ENCODE peak calls at places on chromosomes 6 and 20, in seven cellular contexts. Q is HepG2, Z is SK-N-SH, S is GM12878, V is HCT116, T is K562, O is H1. F is an unnamed sample.

GRCh38 chr20:39661833-39662232 is 699.7 kb downstream of the DHX35 start:
- DNase-seq in Q (no peak), Z (no peak), S (no peak), V (no peak), T (no peak), O (no peak), F (no peak)

GRCh38 chr6:85169189-85169588 is 280.7 kb upstream of the NT5E start:
- DNase-seq in Q (no peak), Z (no peak), S (no peak), V (no peak), T (no peak), O (no peak), F (no peak)

GRCh38 chr20:42483694-42484303 is 705.9 kb downstream of the PTPRT start:
- DNase-seq in Q (peak; percentile 32), Z (peak; percentile 20), S (no peak), V (no peak), T (peak; percentile 77), O (peak; percentile 87), F (peak; percentile 71)

GRCh38 chr6:158593670-158594069 is 33.8 kb downstream of the TMEM181 start:
- DNase-seq in Q (no peak), Z (no peak), S (no peak), V (no peak), T (no peak), O (no peak), F (no peak)

GRCh38 chr6:15447546-15448232 is 201.8 kb downstream of the JARID2 start:
- DNase-seq in Q (no peak), Z (no peak), S (no peak), V (no peak), T (no peak), O (no peak), F (no peak)

GRCh38 chr6:75932067-75932466 is 140.4 kb downstream of the IMPG1 start:
- DNase-seq in Q (peak; percentile 49), Z (peak; percentile 35), S (no peak), V (peak; percentile 19), T (peak; percentile 13), O (peak; percentile 77), F (peak; percentile 49)

GRCh38 chr6:147699637-147700036 is 191.1 kb downstream of the SAMD5 start:
- DNase-seq in Q (no peak), Z (no peak), S (no peak), V (peak; percentile 34), T (no peak), O (no peak), F (no peak)

GRCh38 chr6:158353851-158354508 is 41.7 kb downstream of the TULP4 start:
- DNase-seq in Q (no peak), Z (no peak), S (no peak), V (no peak), T (no peak), O (no peak), F (no peak)

GRCh38 chr6:126926926-126927325 is 191.5 kb upstream of the RSPO3 start:
- DNase-seq in Q (no peak), Z (no peak), S (no peak), V (no peak), T (no peak), O (no peak), F (no peak)

GRCh38 chr20:10739134-10739533 is 65.3 kb upstream of the JAG1 start:
- DNase-seq in Q (no peak), Z (no peak), S (no peak), V (no peak), T (no peak), O (no peak), F (no peak)

GRCh38 chr6:9647599-9647998 is 767.3 kb downstream of the TFAP2A start:
- DNase-seq in Q (no peak), Z (no peak), S (no peak), V (no peak), T (no peak), O (no peak), F (no peak)

GRCh38 chr20:53870426-53871199 is 199.8 kb downstream of the BCAS1 start:
- DNase-seq in Q (no peak), Z (no peak), S (no peak), V (no peak), T (no peak), O (no peak), F (no peak)

GRCh38 chr20:58892932-58893224 is 40.4 kb downstream of the GNAS start:
- DNase-seq in Q (no peak), Z (peak; percentile 55), S (no peak), V (no peak), T (no peak), O (no peak), F (no peak)

GRCh38 chr6:9140181-9140580 is 704.8 kb upstream of the SLC35B3 start:
- DNase-seq in Q (no peak), Z (no peak), S (no peak), V (no peak), T (no peak), O (no peak), F (no peak)

GRCh38 chr20:38658879-38659612 is 57.4 kb downstream of the ARHGAP40 start:
- DNase-seq in Q (peak; percentile 60), Z (peak; percentile 45), S (no peak), V (peak; percentile 43), T (peak; percentile 66), O (peak; percentile 78), F (peak; percentile 60)

GRCh38 chr20:50012282-50013263 is 29.8 kb downstream of the SNAI1 start:
- DNase-seq in Q (no peak), Z (peak; percentile 51), S (no peak), V (no peak), T (peak; percentile 88), O (no peak), F (no peak)

GRCh38 chr20:4014031-4014474 is 1.3 kb downstream of the RNF24 start:
- DNase-seq in Q (peak; percentile 87), Z (peak; percentile 61), S (no peak), V (peak; percentile 68), T (peak; percentile 12), O (no peak), F (no peak)

GRCh38 chr6:137673603-137674002 is 179.4 kb upstream of the OLIG3 start:
- DNase-seq in Q (no peak), Z (no peak), S (no peak), V (no peak), T (no peak), O (no peak), F (no peak)

GRCh38 chr20:8464368-8464767 is 332.3 kb downstream of the PLCB1 start:
- DNase-seq in Q (peak; percentile 66), Z (no peak), S (no peak), V (peak; percentile 7), T (no peak), O (no peak), F (no peak)

DNA sequence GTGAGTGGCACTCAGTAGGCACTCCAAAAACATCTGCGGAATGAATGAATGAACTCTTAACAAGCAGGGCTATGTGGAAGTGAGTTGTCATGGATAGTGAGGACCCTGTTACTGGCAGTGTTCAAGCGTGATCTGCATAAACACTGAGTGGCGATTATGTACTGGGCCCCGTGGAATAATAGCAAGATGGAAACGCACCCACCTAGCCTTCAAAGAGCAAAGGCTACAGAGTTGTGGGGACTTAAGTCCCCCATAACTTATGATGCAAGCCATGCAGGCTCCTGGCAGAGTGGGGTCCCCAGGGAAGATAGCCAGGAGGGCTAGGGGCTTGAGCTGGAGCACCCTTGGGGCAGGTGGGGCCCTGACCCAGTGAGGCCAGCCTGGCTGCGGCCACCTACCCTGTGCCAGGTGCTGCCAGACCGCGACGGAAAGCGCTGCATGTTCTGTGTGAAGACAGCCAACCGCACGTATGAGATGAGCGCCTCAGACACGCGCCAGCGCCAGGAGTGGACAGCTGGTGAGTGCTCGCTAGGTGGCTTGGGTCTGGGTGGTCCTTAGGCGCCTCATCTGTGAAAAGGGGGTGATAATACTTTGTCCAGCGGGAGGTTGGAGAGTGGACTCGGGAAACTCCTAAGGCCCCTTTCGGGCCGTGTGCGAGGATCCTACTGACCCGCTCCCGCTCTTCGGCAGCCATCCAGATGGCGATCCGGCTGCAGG is 20.0 kb downstream of the DEF6 start:
- DNase-seq in Q (no peak), Z (no peak), S (no peak), V (no peak), T (no peak), O (no peak), F (no peak)
- TF ChIP-seq YY1 in Q (no peak), Z (no peak), S (no peak), V (no peak), T (no peak), O (no peak), F (no peak)

DNA sequence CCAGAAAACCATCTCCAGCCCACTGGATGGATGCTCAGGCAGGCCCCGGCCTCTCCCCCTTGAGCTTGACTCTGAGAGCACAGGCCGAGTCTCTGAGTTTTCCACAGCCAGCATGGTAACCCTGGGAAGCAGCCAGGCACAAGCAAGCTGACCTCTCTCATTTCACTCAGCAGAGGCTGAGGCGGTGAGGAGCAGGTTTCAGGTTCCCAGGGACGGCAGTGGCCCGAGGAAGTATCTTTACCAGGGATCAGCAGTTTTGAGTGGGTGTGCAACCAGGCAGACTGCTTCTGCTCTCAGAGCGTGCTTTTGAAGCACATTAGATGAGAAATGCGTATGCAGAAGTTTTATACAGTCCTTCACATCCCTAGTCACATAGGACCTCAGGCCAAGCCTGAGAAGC is 12.6 kb downstream of the HCK start:
- DNase-seq in Q (no peak), Z (no peak), S (peak; percentile 74), V (no peak), T (no peak), O (no peak), F (no peak)
- H3K4me1 ChIP-seq in Q (peaks cover 11% of the 10 kb centered on the region), Z (no peaks in the 10 kb centered on the region), S (peaks cover 50% of the 10 kb centered on the region), V (no peaks in the 10 kb centered on the region), T (no peaks in the 10 kb centered on the region), O (no peaks in the 10 kb centered on the region), F (peaks cover 7% of the 10 kb centered on the region)

GRCh38 chr6:79710127-79710526 is 79.0 kb downstream of the SH3BGRL2 start:
- DNase-seq in Q (no peak), Z (no peak), S (no peak), V (no peak), T (no peak), O (no peak), F (no peak)

GRCh38 chr6:79712144-79712543 is 81.0 kb downstream of the SH3BGRL2 start:
- DNase-seq in Q (no peak), Z (no peak), S (no peak), V (no peak), T (no peak), O (no peak), F (no peak)

GRCh38 chr6:79711167-79711566 is 80.0 kb downstream of the SH3BGRL2 start:
- DNase-seq in Q (no peak), Z (no peak), S (no peak), V (no peak), T (no peak), O (no peak), F (no peak)

GRCh38 chr6:79712616-79713015 is 81.5 kb downstream of the SH3BGRL2 start:
- DNase-seq in Q (no peak), Z (no peak), S (no peak), V (no peak), T (no peak), O (no peak), F (no peak)

GRCh38 chr6:79713701-79714322 is 82.7 kb downstream of the SH3BGRL2 start:
- DNase-seq in Q (peak; percentile 54), Z (peak; percentile 53), S (no peak), V (peak; percentile 47), T (peak; percentile 50), O (peak; percentile 63), F (peak; percentile 25)
- TF ChIP-seq YY1 in Q (no peak), Z (no peak), S (no peak), V (no peak), T (no peak), O (no peak), F (no peak)

DNA sequence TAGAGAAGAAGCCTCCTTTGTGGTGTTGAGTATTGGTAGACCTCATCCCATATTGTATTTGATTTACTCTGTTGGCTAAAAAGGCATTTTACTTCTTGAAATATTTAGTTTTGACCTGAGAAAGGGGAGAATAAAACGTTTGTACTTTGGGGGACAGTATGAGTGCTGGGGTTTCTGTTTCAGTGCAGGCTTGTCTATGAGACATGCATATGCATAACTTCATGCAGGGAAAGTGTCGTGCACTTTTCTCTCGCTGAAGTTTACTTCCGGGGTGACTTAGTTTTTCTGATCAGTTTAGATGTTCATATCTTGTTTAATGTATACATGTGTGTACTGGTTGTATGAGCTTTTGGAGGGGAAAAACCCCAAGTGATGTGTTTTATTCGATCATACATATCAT is 59.5 kb downstream of the UTRN start:
- DNase-seq in Q (no peak), Z (no peak), S (no peak), V (no peak), T (no peak), O (no peak), F (no peak)
- H3K4me1 ChIP-seq in Q (peaks cover 99% of the 10 kb centered on the region), Z (peaks cover 32% of the 10 kb centered on the region), S (peaks cover 41% of the 10 kb centered on the region), V (peaks cover 41% of the 10 kb centered on the region), T (no peaks in the 10 kb centered on the region), O (peaks cover 3% of the 10 kb centered on the region), F (no peaks in the 10 kb centered on the region)

F was measured in NT2/D1.